ENCODE peak calls at places on chromosomes 2 and 18, in ten cellular contexts. One of them, this sample, is unnamed.
A peak's percentile ranks its signal among the peaks of the same experiment; 100 is the strongest.

GRCh38 chr2:138846216-138846821 is 66.1 kb upstream of the NXPH2 start:
- DNase-seq in HL-60: no peak
- DNase-seq in SJSA1: no peak
- DNase-seq in PC-3: peak; percentile 73
- DNase-seq in colonic mucosa: no peak
- DNase-seq in CD8-positive, alpha-beta T cell: no peak
- DNase-seq in WERI-Rb-1: no peak
- DNase-seq in HCT116: peak; percentile 21
- DNase-seq in CD4-positive, alpha-beta memory T cell: no peak
- DNase-seq in aorta: no peak
- DNase-seq in this sample: no peak

GRCh38 chr2:231786917-231787292 is 660 bp downstream of the COPS7B start:
- DNase-seq in HL-60: no peak
- DNase-seq in SJSA1: no peak
- DNase-seq in colonic mucosa: no peak
- DNase-seq in CD4-positive, alpha-beta memory T cell: no peak
- DNase-seq in HCT116: no peak
- DNase-seq in aorta: no peak
- DNase-seq in CD8-positive, alpha-beta T cell: no peak
- DNase-seq in PC-3: no peak
- DNase-seq in WERI-Rb-1: no peak
- DNase-seq in this sample: no peak

GRCh38 chr2:31188141-31188540 is 29.2 kb downstream of the CAPN14 start:
- DNase-seq in colonic mucosa: no peak
- DNase-seq in CD4-positive, alpha-beta memory T cell: no peak
- DNase-seq in PC-3: no peak
- DNase-seq in WERI-Rb-1: no peak
- DNase-seq in SJSA1: no peak
- DNase-seq in aorta: no peak
- DNase-seq in HCT116: no peak
- DNase-seq in HL-60: no peak
- DNase-seq in CD8-positive, alpha-beta T cell: no peak
- DNase-seq in this sample: no peak

GRCh38 chr18:66497351-66497750 is 106.5 kb downstream of the CDH19 start:
- DNase-seq in colonic mucosa: no peak
- DNase-seq in SJSA1: no peak
- DNase-seq in HL-60: no peak
- DNase-seq in HCT116: no peak
- DNase-seq in CD4-positive, alpha-beta memory T cell: no peak
- DNase-seq in PC-3: no peak
- DNase-seq in CD8-positive, alpha-beta T cell: no peak
- DNase-seq in aorta: no peak
- DNase-seq in WERI-Rb-1: no peak
- DNase-seq in this sample: no peak

GRCh38 chr2:55048514-55048924 is 1.7 kb downstream of the RTN4 start:
- DNase-seq in HL-60: peak; percentile 63
- DNase-seq in CD4-positive, alpha-beta memory T cell: no peak
- DNase-seq in PC-3: peak; percentile 47
- DNase-seq in HCT116: peak; percentile 27
- DNase-seq in CD8-positive, alpha-beta T cell: no peak
- DNase-seq in SJSA1: peak; percentile 49
- DNase-seq in colonic mucosa: peak; percentile 67
- DNase-seq in WERI-Rb-1: peak; percentile 49
- DNase-seq in aorta: no peak
- DNase-seq in this sample: peak; percentile 36

GRCh38 chr2:65291221-65292094 is 63.8 kb downstream of the ACTR2 start:
- DNase-seq in PC-3: no peak
- DNase-seq in HCT116: no peak
- DNase-seq in HL-60: no peak
- DNase-seq in colonic mucosa: no peak
- DNase-seq in SJSA1: no peak
- DNase-seq in CD8-positive, alpha-beta T cell: no peak
- DNase-seq in WERI-Rb-1: no peak
- DNase-seq in aorta: no peak
- DNase-seq in CD4-positive, alpha-beta memory T cell: no peak
- DNase-seq in this sample: no peak

GRCh38 chr2:207473203-207473865 is 56.4 kb upstream of the CREB1 start:
- DNase-seq in CD4-positive, alpha-beta memory T cell: peak; percentile 38
- DNase-seq in aorta: no peak
- DNase-seq in HL-60: peak; percentile 69
- DNase-seq in CD8-positive, alpha-beta T cell: no peak
- DNase-seq in colonic mucosa: no peak
- DNase-seq in WERI-Rb-1: peak; percentile 69
- DNase-seq in SJSA1: peak; percentile 57
- DNase-seq in HCT116: peak; percentile 29
- DNase-seq in PC-3: peak; percentile 86
- DNase-seq in this sample: peak; percentile 39

GRCh38 chr2:226308981-226309380 is 490.6 kb downstream of the IRS1 start:
- DNase-seq in CD4-positive, alpha-beta memory T cell: no peak
- DNase-seq in PC-3: no peak
- DNase-seq in SJSA1: no peak
- DNase-seq in aorta: no peak
- DNase-seq in HL-60: no peak
- DNase-seq in HCT116: no peak
- DNase-seq in colonic mucosa: no peak
- DNase-seq in CD8-positive, alpha-beta T cell: no peak
- DNase-seq in WERI-Rb-1: no peak
- DNase-seq in this sample: no peak

GRCh38 chr2:238970553-238971081 is 122.7 kb downstream of the TWIST2 start:
- DNase-seq in aorta: peak; percentile 64
- DNase-seq in colonic mucosa: peak; percentile 48
- DNase-seq in PC-3: peak; percentile 74
- DNase-seq in HL-60: peak; percentile 26
- DNase-seq in CD4-positive, alpha-beta memory T cell: peak; percentile 36
- DNase-seq in HCT116: peak; percentile 33
- DNase-seq in CD8-positive, alpha-beta T cell: peak; percentile 13
- DNase-seq in WERI-Rb-1: peak; percentile 35
- DNase-seq in SJSA1: no peak
- DNase-seq in this sample: peak; percentile 65

GRCh38 chr2:119575439-119575838 is 31.2 kb downstream of the CFAP221 start:
- DNase-seq in WERI-Rb-1: no peak
- DNase-seq in CD8-positive, alpha-beta T cell: no peak
- DNase-seq in colonic mucosa: no peak
- DNase-seq in SJSA1: no peak
- DNase-seq in PC-3: no peak
- DNase-seq in aorta: no peak
- DNase-seq in CD4-positive, alpha-beta memory T cell: no peak
- DNase-seq in HCT116: no peak
- DNase-seq in HL-60: peak; percentile 25
- DNase-seq in this sample: no peak

GRCh38 chr2:119580550-119581072 is 36.4 kb downstream of the CFAP221 start:
- DNase-seq in HL-60: no peak
- DNase-seq in WERI-Rb-1: no peak
- DNase-seq in HCT116: no peak
- DNase-seq in colonic mucosa: no peak
- DNase-seq in aorta: no peak
- DNase-seq in SJSA1: no peak
- DNase-seq in CD4-positive, alpha-beta memory T cell: no peak
- DNase-seq in PC-3: no peak
- DNase-seq in CD8-positive, alpha-beta T cell: no peak
- DNase-seq in this sample: no peak

GRCh38 chr2:119574108-119574815 is 30.0 kb downstream of the CFAP221 start:
- DNase-seq in colonic mucosa: no peak
- DNase-seq in CD4-positive, alpha-beta memory T cell: no peak
- DNase-seq in WERI-Rb-1: no peak
- DNase-seq in PC-3: no peak
- DNase-seq in SJSA1: no peak
- DNase-seq in HCT116: no peak
- DNase-seq in CD8-positive, alpha-beta T cell: no peak
- DNase-seq in HL-60: no peak
- DNase-seq in aorta: no peak
- DNase-seq in this sample: no peak

GRCh38 chr2:119579457-119580295 is 35.4 kb downstream of the CFAP221 start:
- DNase-seq in PC-3: no peak
- DNase-seq in WERI-Rb-1: no peak
- DNase-seq in CD8-positive, alpha-beta T cell: no peak
- DNase-seq in CD4-positive, alpha-beta memory T cell: no peak
- DNase-seq in aorta: no peak
- DNase-seq in SJSA1: no peak
- DNase-seq in HCT116: no peak
- DNase-seq in colonic mucosa: no peak
- DNase-seq in HL-60: no peak
- DNase-seq in this sample: peak; percentile 49

GRCh38 chr2:119574864-119575263 is 30.6 kb downstream of the CFAP221 start:
- DNase-seq in HCT116: no peak
- DNase-seq in CD4-positive, alpha-beta memory T cell: no peak
- DNase-seq in SJSA1: no peak
- DNase-seq in WERI-Rb-1: no peak
- DNase-seq in colonic mucosa: no peak
- DNase-seq in CD8-positive, alpha-beta T cell: no peak
- DNase-seq in PC-3: no peak
- DNase-seq in HL-60: no peak
- DNase-seq in aorta: no peak
- DNase-seq in this sample: no peak
- H3K27me3 ChIP-seq in HCT116: no peaks in the 10 kb centered on the region
- H3K27me3 ChIP-seq in CD4-positive, alpha-beta memory T cell: no peaks in the 10 kb centered on the region
- H3K27me3 ChIP-seq in SJSA1: peaks cover 4% of the 10 kb centered on the region
- H3K27me3 ChIP-seq in WERI-Rb-1: no peaks in the 10 kb centered on the region
- H3K27me3 ChIP-seq in colonic mucosa: no peaks in the 10 kb centered on the region
- H3K27me3 ChIP-seq in CD8-positive, alpha-beta T cell: no peaks in the 10 kb centered on the region
- H3K27me3 ChIP-seq in PC-3: peaks cover 11% of the 10 kb centered on the region
- H3K27me3 ChIP-seq in HL-60: no peaks in the 10 kb centered on the region
- H3K27me3 ChIP-seq in aorta: no peaks in the 10 kb centered on the region
- H3K27me3 ChIP-seq in this sample: no peaks in the 10 kb centered on the region

GRCh38 chr18:8751692-8752091 is 46.3 kb downstream of the MTCL1 start:
- DNase-seq in HCT116: no peak
- DNase-seq in CD4-positive, alpha-beta memory T cell: no peak
- DNase-seq in WERI-Rb-1: no peak
- DNase-seq in colonic mucosa: no peak
- DNase-seq in CD8-positive, alpha-beta T cell: no peak
- DNase-seq in SJSA1: no peak
- DNase-seq in HL-60: no peak
- DNase-seq in aorta: no peak
- DNase-seq in PC-3: no peak
- DNase-seq in this sample: no peak

GRCh38 chr18:8750954-8751415 is 45.6 kb downstream of the MTCL1 start:
- DNase-seq in SJSA1: peak; percentile 76
- DNase-seq in PC-3: no peak
- DNase-seq in HCT116: no peak
- DNase-seq in colonic mucosa: no peak
- DNase-seq in aorta: no peak
- DNase-seq in CD4-positive, alpha-beta memory T cell: no peak
- DNase-seq in WERI-Rb-1: no peak
- DNase-seq in HL-60: no peak
- DNase-seq in CD8-positive, alpha-beta T cell: no peak
- DNase-seq in this sample: no peak

GRCh38 chr18:8754995-8755955 is 49.9 kb downstream of the MTCL1 start:
- DNase-seq in colonic mucosa: no peak
- DNase-seq in SJSA1: peak; percentile 65
- DNase-seq in aorta: no peak
- DNase-seq in HCT116: no peak
- DNase-seq in HL-60: no peak
- DNase-seq in CD4-positive, alpha-beta memory T cell: peak; percentile 80
- DNase-seq in PC-3: peak; percentile 49
- DNase-seq in WERI-Rb-1: no peak
- DNase-seq in CD8-positive, alpha-beta T cell: peak; percentile 34
- DNase-seq in this sample: no peak

GRCh38 chr18:8749492-8749891 is 44.1 kb downstream of the MTCL1 start:
- DNase-seq in colonic mucosa: peak; percentile 7
- DNase-seq in HCT116: no peak
- DNase-seq in HL-60: no peak
- DNase-seq in aorta: no peak
- DNase-seq in SJSA1: no peak
- DNase-seq in PC-3: no peak
- DNase-seq in WERI-Rb-1: no peak
- DNase-seq in CD8-positive, alpha-beta T cell: no peak
- DNase-seq in CD4-positive, alpha-beta memory T cell: no peak
- DNase-seq in this sample: no peak

GRCh38 chr18:8752329-8752728 is 47.0 kb downstream of the MTCL1 start:
- DNase-seq in CD4-positive, alpha-beta memory T cell: no peak
- DNase-seq in aorta: no peak
- DNase-seq in PC-3: no peak
- DNase-seq in SJSA1: no peak
- DNase-seq in CD8-positive, alpha-beta T cell: no peak
- DNase-seq in HL-60: no peak
- DNase-seq in HCT116: no peak
- DNase-seq in colonic mucosa: no peak
- DNase-seq in WERI-Rb-1: no peak
- DNase-seq in this sample: no peak
- H3K27ac ChIP-seq in CD4-positive, alpha-beta memory T cell: no peak overlapping the region
- H3K27ac ChIP-seq in aorta: no peak overlapping the region
- H3K27ac ChIP-seq in PC-3: no peak overlapping the region
- H3K27ac ChIP-seq in SJSA1: peak overlapping the region; percentile 79
- H3K27ac ChIP-seq in CD8-positive, alpha-beta T cell: no peak overlapping the region
- H3K27ac ChIP-seq in HL-60: no peak overlapping the region
- H3K27ac ChIP-seq in HCT116: no peak overlapping the region
- H3K27ac ChIP-seq in colonic mucosa: no peak overlapping the region
- H3K27ac ChIP-seq in WERI-Rb-1: no peak overlapping the region
- H3K27ac ChIP-seq in this sample: no peak overlapping the region

GRCh38 chr2:176096986-176097819 is 2.4 kb upstream of the HOXD12 start:
- DNase-seq in aorta: peak; percentile 62
- DNase-seq in CD4-positive, alpha-beta memory T cell: peak; percentile 56
- DNase-seq in HL-60: peak; percentile 72
- DNase-seq in colonic mucosa: peak; percentile 75
- DNase-seq in SJSA1: peak; percentile 78
- DNase-seq in HCT116: peak; percentile 66
- DNase-seq in PC-3: peak; percentile 80
- DNase-seq in CD8-positive, alpha-beta T cell: peak; percentile 40
- DNase-seq in WERI-Rb-1: peak; percentile 77
- DNase-seq in this sample: peak; percentile 63

GRCh38 chr2:176096243-176096985 is 3.2 kb upstream of the HOXD12 start:
- DNase-seq in CD8-positive, alpha-beta T cell: no peak
- DNase-seq in colonic mucosa: peak; percentile 20
- DNase-seq in PC-3: peak; percentile 44
- DNase-seq in aorta: no peak
- DNase-seq in SJSA1: no peak
- DNase-seq in HL-60: no peak
- DNase-seq in HCT116: no peak
- DNase-seq in CD4-positive, alpha-beta memory T cell: no peak
- DNase-seq in WERI-Rb-1: no peak
- DNase-seq in this sample: no peak

GRCh38 chr2:176099159-176099736 is 347 bp upstream of the HOXD12 start:
- DNase-seq in aorta: peak; percentile 24
- DNase-seq in colonic mucosa: peak; percentile 15
- DNase-seq in CD4-positive, alpha-beta memory T cell: no peak
- DNase-seq in SJSA1: no peak
- DNase-seq in PC-3: no peak
- DNase-seq in HCT116: no peak
- DNase-seq in WERI-Rb-1: no peak
- DNase-seq in CD8-positive, alpha-beta T cell: no peak
- DNase-seq in HL-60: no peak
- DNase-seq in this sample: no peak

GRCh38 chr2:176098366-176099158 is 1.0 kb upstream of the HOXD12 start:
- DNase-seq in aorta: peak; percentile 32
- DNase-seq in CD8-positive, alpha-beta T cell: no peak
- DNase-seq in CD4-positive, alpha-beta memory T cell: no peak
- DNase-seq in SJSA1: peak; percentile 64
- DNase-seq in colonic mucosa: peak; percentile 20
- DNase-seq in WERI-Rb-1: no peak
- DNase-seq in PC-3: no peak
- DNase-seq in HCT116: no peak
- DNase-seq in HL-60: no peak
- DNase-seq in this sample: no peak

GRCh38 chr2:176097820-176098365 is 1.7 kb upstream of the HOXD12 start:
- DNase-seq in HL-60: no peak
- DNase-seq in SJSA1: no peak
- DNase-seq in CD4-positive, alpha-beta memory T cell: no peak
- DNase-seq in aorta: no peak
- DNase-seq in WERI-Rb-1: no peak
- DNase-seq in HCT116: no peak
- DNase-seq in CD8-positive, alpha-beta T cell: no peak
- DNase-seq in PC-3: no peak
- DNase-seq in colonic mucosa: no peak
- DNase-seq in this sample: no peak
- H3K27me3 ChIP-seq in HL-60: peaks cover 83% of the 10 kb centered on the region
- H3K27me3 ChIP-seq in SJSA1: peaks cover 47% of the 10 kb centered on the region
- H3K27me3 ChIP-seq in CD4-positive, alpha-beta memory T cell: peaks cover 85% of the 10 kb centered on the region
- H3K27me3 ChIP-seq in aorta: no peaks in the 10 kb centered on the region
- H3K27me3 ChIP-seq in WERI-Rb-1: peaks cover 100% of the 10 kb centered on the region
- H3K27me3 ChIP-seq in HCT116: no peaks in the 10 kb centered on the region
- H3K27me3 ChIP-seq in CD8-positive, alpha-beta T cell: peaks cover 91% of the 10 kb centered on the region
- H3K27me3 ChIP-seq in PC-3: peaks cover 3% of the 10 kb centered on the region
- H3K27me3 ChIP-seq in colonic mucosa: peaks cover 92% of the 10 kb centered on the region
- H3K27me3 ChIP-seq in this sample: peaks cover 25% of the 10 kb centered on the region

GRCh38 chr2:88141952-88142351 is 14.1 kb upstream of the FABP1 start:
- DNase-seq in CD4-positive, alpha-beta memory T cell: no peak
- DNase-seq in SJSA1: no peak
- DNase-seq in aorta: no peak
- DNase-seq in WERI-Rb-1: no peak
- DNase-seq in colonic mucosa: no peak
- DNase-seq in PC-3: no peak
- DNase-seq in CD8-positive, alpha-beta T cell: no peak
- DNase-seq in HCT116: no peak
- DNase-seq in HL-60: no peak
- DNase-seq in this sample: no peak
- H3K27ac ChIP-seq in CD4-positive, alpha-beta memory T cell: no peak overlapping the region
- H3K27ac ChIP-seq in SJSA1: no peak overlapping the region
- H3K27ac ChIP-seq in aorta: no peak overlapping the region
- H3K27ac ChIP-seq in WERI-Rb-1: no peak overlapping the region
- H3K27ac ChIP-seq in colonic mucosa: no peak overlapping the region
- H3K27ac ChIP-seq in PC-3: no peak overlapping the region
- H3K27ac ChIP-seq in CD8-positive, alpha-beta T cell: no peak overlapping the region
- H3K27ac ChIP-seq in HCT116: no peak overlapping the region
- H3K27ac ChIP-seq in HL-60: no peak overlapping the region
- H3K27ac ChIP-seq in this sample: no peak overlapping the region